ENCODE peak calls at places on chromosomes 11 and 22, in eight cellular contexts. G, X, U, Y, R, M, N and D are unnamed samples.

GRCh38 chr11:22539851-22540376 is 85.7 kb downstream of the FANCF start:
- DNase-seq in G (no peak), X (no peak), U (no peak), Y (no peak), R (no peak), M (peak; percentile 3), N (no peak), D (peak; percentile 31)

GRCh38 chr22:41612626-41613025 is 8.2 kb downstream of the DESI1 start:
- DNase-seq in G (no peak), X (no peak), U (no peak), Y (no peak), R (no peak), M (no peak), N (no peak), D (peak; percentile 50)

GRCh38 chr11:29534831-29535230 is 482.0 kb downstream of the KCNA4 start:
- DNase-seq in G (no peak), X (no peak), U (no peak), Y (no peak), R (no peak), M (no peak), N (no peak), D (peak; percentile 17)

GRCh38 chr22:45879552-45879949 is 97.4 kb downstream of the WNT7B start:
- DNase-seq in G (no peak), X (no peak), U (no peak), Y (no peak), R (no peak), M (no peak), N (no peak), D (no peak)

GRCh38 chr11:63612181-63612580 is 2.1 kb downstream of the PLAAT3 start:
- DNase-seq in G (no peak), X (no peak), U (no peak), Y (no peak), R (no peak), M (no peak), N (no peak), D (no peak)

GRCh38 chr22:47090591-47091240 is 328.3 kb downstream of the TBC1D22A start:
- DNase-seq in G (no peak), X (peak; percentile 48), U (no peak), Y (no peak), R (no peak), M (no peak), N (no peak), D (peak; percentile 2)

GRCh38 chr11:27141576-27141975 is 101.0 kb downstream of the BBOX1 start:
- DNase-seq in G (no peak), X (no peak), U (no peak), Y (no peak), R (no peak), M (no peak), N (no peak), D (no peak)

GRCh38 chr22:42280140-42280539 is 9.7 kb upstream of the TCF20 start:
- DNase-seq in G (no peak), X (no peak), U (no peak), Y (no peak), R (no peak), M (no peak), N (no peak), D (no peak)

GRCh38 chr11:31445621-31446020 is 63.8 kb downstream of the IMMP1L start:
- DNase-seq in G (no peak), X (no peak), U (no peak), Y (no peak), R (no peak), M (no peak), N (no peak), D (no peak)

GRCh38 chr11:92329644-92330043 is 105.0 kb downstream of the FAT3 start:
- DNase-seq in G (no peak), X (no peak), U (no peak), Y (no peak), R (no peak), M (no peak), N (no peak), D (peak; percentile 84)

GRCh38 chr22:23248583-23248982 is 68.3 kb downstream of the BCR start:
- DNase-seq in G (no peak), X (no peak), U (no peak), Y (no peak), R (peak; percentile 15), M (peak; percentile 49), N (no peak), D (peak; percentile 31)

GRCh38 chr11:69234740-69235710 is 58.9 kb upstream of the MYEOV start:
- DNase-seq in G (no peak), X (no peak), U (no peak), Y (no peak), R (no peak), M (no peak), N (peak; percentile 13), D (no peak)

GRCh38 chr22:42375982-42376381 is 56.2 kb downstream of the NFAM1 start:
- DNase-seq in G (no peak), X (no peak), U (no peak), Y (no peak), R (no peak), M (no peak), N (peak; percentile 59), D (no peak)

GRCh38 chr11:79087957-79088318 is 352.9 kb downstream of the TENM4 start:
- DNase-seq in G (no peak), X (no peak), U (no peak), Y (no peak), R (no peak), M (no peak), N (no peak), D (no peak)

GRCh38 chr11:279966-280761 is 2.0 kb downstream of the NLRP6 start:
- DNase-seq in G (no peak), X (no peak), U (no peak), Y (no peak), R (no peak), M (no peak), N (peak; percentile 57), D (peak; percentile 38)

GRCh38 chr22:43923631-43924548 is at the start of gene PNPLA3:
- DNase-seq in G (peak; percentile 17), X (peak; percentile 60), U (peak; percentile 90), Y (peak; percentile 82), R (peak; percentile 63), M (peak; percentile 78), N (peak; percentile 93), D (peak; percentile 80)

GRCh38 chr22:27644566-27644965 is 157.0 kb downstream of the MN1 start:
- DNase-seq in G (no peak), X (no peak), U (no peak), Y (no peak), R (no peak), M (no peak), N (no peak), D (no peak)

GRCh38 chr22:37735054-37735453 is 38.2 kb downstream of the TRIOBP start:
- DNase-seq in G (no peak), X (no peak), U (peak; percentile 50), Y (peak; percentile 2), R (no peak), M (no peak), N (peak; percentile 57), D (no peak)

GRCh38 chr11:61536676-61537270 is 28.2 kb downstream of the LRRC10B start:
- DNase-seq in G (no peak), X (no peak), U (no peak), Y (no peak), R (no peak), M (no peak), N (no peak), D (no peak)

GRCh38 chr11:108115495-108116140 is 5.7 kb upstream of the ACAT1 start:
- DNase-seq in G (no peak), X (no peak), U (no peak), Y (peak; percentile 61), R (no peak), M (no peak), N (peak; percentile 85), D (peak; percentile 86)

GRCh38 chr22:36384766-36385400 is 2.9 kb downstream of the MYH9 start:
- DNase-seq in G (no peak), X (peak; percentile 53), U (no peak), Y (no peak), R (peak; percentile 45), M (peak; percentile 82), N (no peak), D (no peak)

GRCh38 chr11:70542811-70543210 is 144.5 kb downstream of the CTTN start:
- DNase-seq in G (no peak), X (no peak), U (no peak), Y (no peak), R (no peak), M (no peak), N (no peak), D (no peak)

GRCh38 chr22:23823331-23823791 is 15.4 kb downstream of the DERL3 start:
- DNase-seq in G (no peak), X (no peak), U (no peak), Y (no peak), R (no peak), M (no peak), N (no peak), D (peak; percentile 48)

GRCh38 chr22:49294656-49295464 is 532.8 kb downstream of the BRD1 start:
- DNase-seq in G (no peak), X (no peak), U (peak; percentile 6), Y (no peak), R (no peak), M (no peak), N (no peak), D (no peak)

GRCh38 chr11:58575377-58576020 is at the start of gene LPXN:
- DNase-seq in G (no peak), X (peak; percentile 61), U (no peak), Y (no peak), R (peak; percentile 85), M (peak; percentile 93), N (no peak), D (peak; percentile 79)

GRCh38 chr11:19244084-19244483 is 3.3 kb upstream of the E2F8 start:
- DNase-seq in G (no peak), X (no peak), U (no peak), Y (no peak), R (no peak), M (no peak), N (peak; percentile 45), D (peak; percentile 86)

GRCh38 chr11:128714881-128715280 is 21.0 kb downstream of the FLI1 start:
- DNase-seq in G (peak; percentile 93), X (no peak), U (no peak), Y (no peak), R (no peak), M (no peak), N (no peak), D (peak; percentile 81)

GRCh38 chr11:119892311-119892808 is 163.4 kb upstream of the NECTIN1 start:
- DNase-seq in G (no peak), X (no peak), U (no peak), Y (peak; percentile 67), R (no peak), M (no peak), N (no peak), D (no peak)

GRCh38 chr11:68772936-68773335 is 21.6 kb upstream of the TESMIN start:
- DNase-seq in G (no peak), X (no peak), U (no peak), Y (no peak), R (no peak), M (no peak), N (no peak), D (no peak)

GRCh38 chr11:59261150-59261549 is 48.4 kb upstream of the MPEG1 start:
- DNase-seq in G (no peak), X (no peak), U (no peak), Y (no peak), R (no peak), M (no peak), N (no peak), D (no peak)

GRCh38 chr11:16296243-16296642 is 60.1 kb downstream of the SOX6 start:
- DNase-seq in G (no peak), X (no peak), U (no peak), Y (no peak), R (no peak), M (no peak), N (no peak), D (no peak)

GRCh38 chr11:1084561-1085439 is 10.1 kb downstream of the MUC2 start:
- DNase-seq in G (no peak), X (no peak), U (no peak), Y (no peak), R (no peak), M (no peak), N (no peak), D (peak; percentile 28)

GRCh38 chr22:21981874-21982273 is 713 bp downstream of the TOP3B start:
- DNase-seq in G (no peak), X (no peak), U (no peak), Y (no peak), R (no peak), M (no peak), N (no peak), D (peak; percentile 6)

GRCh38 chr11:2750601-2751522 is 51.1 kb upstream of the KCNQ1OT1 start:
- DNase-seq in G (no peak), X (no peak), U (no peak), Y (no peak), R (no peak), M (no peak), N (no peak), D (no peak)